ENCODE peak calls at places on chromosome 4, in five cellular contexts. P is upper lobe of right lung, O is fibroblast of the aortic adventitia, A is uterus, H is body of pancreas. Y is an unnamed sample.

GRCh38 chr4:76513517-76513916 is 78.5 kb downstream of the SHROOM3 start:
- DNase-seq in H (peak), P (no peak), O (no peak), A (no peak), Y (no peak)

GRCh38 chr4:107987916-107988762 is 1.6 kb upstream of the HADH start:
- DNase-seq in P (no peak), A (no peak), H (no peak), O (no peak), Y (no peak)

GRCh38 chr4:127586922-127587571 is 45.7 kb upstream of the INTU start:
- DNase-seq in H (peak), P (no peak), O (peak), A (no peak), Y (no peak)

GRCh38 chr4:15436515-15436914 is 8.7 kb downstream of the C1QTNF7 start:
- DNase-seq in P (no peak), O (peak), H (no peak), A (no peak), Y (no peak)

GRCh38 chr4:151251922-151252321 is 25.0 kb upstream of the PRSS48 start:
- DNase-seq in P (no peak), A (no peak), H (no peak), O (no peak), Y (no peak)

GRCh38 chr4:158652920-158653319 is 18.8 kb downstream of the C4orf46 start:
- DNase-seq in O (peak), P (no peak), A (no peak), H (no peak), Y (no peak)

GRCh38 chr4:139611391-139611790 is 54.2 kb upstream of the MGST2 start:
- DNase-seq in O (no peak), P (no peak), A (no peak), H (no peak), Y (no peak)

GRCh38 chr4:110533940-110534339 is 58.0 kb downstream of the ENPEP start:
- DNase-seq in O (peak), H (no peak), P (no peak), A (no peak), Y (no peak)

GRCh38 chr4:173301518-173302201 is 32.5 kb downstream of the HMGB2 start:
- DNase-seq in P (no peak), H (peak), A (no peak), O (peak), Y (no peak)

GRCh38 chr4:173420324-173420752 is 21.4 kb upstream of the SCRG1 start:
- DNase-seq in A (no peak), O (peak), P (no peak), H (no peak), Y (no peak)

GRCh38 chr4:96035727-96036126 is 195.8 kb downstream of the PDHA2 start:
- DNase-seq in P (no peak), O (peak), H (no peak), A (no peak), Y (no peak)

GRCh38 chr4:76689079-76689817 is 208.7 kb downstream of the SOWAHB start:
- DNase-seq in H (peak), A (peak), O (no peak), P (peak), Y (peak)

GRCh38 chr4:46505131-46505530 is 115.2 kb upstream of the GABRA2 start:
- DNase-seq in H (no peak), O (no peak), P (no peak), A (no peak), Y (no peak)

GRCh38 chr4:119529788-119530187 is 98.8 kb downstream of the PDE5A start:
- DNase-seq in H (no peak), P (no peak), O (no peak), A (no peak), Y (no peak)

GRCh38 chr4:81360722-81361121 is 111.0 kb downstream of the RASGEF1B start:
- DNase-seq in P (no peak), A (no peak), H (no peak), O (no peak), Y (no peak)

GRCh38 chr4:83723609-83724008 is 187.7 kb downstream of the GPAT3 start:
- DNase-seq in H (no peak), O (no peak), A (no peak), P (no peak), Y (no peak)

GRCh38 chr4:38804654-38805295 is at the start of gene TLR1:
- DNase-seq in H (no peak), P (no peak), O (peak), A (no peak), Y (peak)

GRCh38 chr4:74612837-74613236 is 167.9 kb downstream of the AREG start:
- DNase-seq in O (no peak), P (no peak), A (no peak), H (no peak), Y (no peak)

GRCh38 chr4:5893013-5893580 is at the start of gene CRMP1:
- DNase-seq in P (no peak), H (no peak), A (no peak), O (no peak), Y (no peak)

GRCh38 chr4:177008836-177009501 is 216.2 kb upstream of the VEGFC start:
- DNase-seq in O (peak), H (no peak), P (no peak), A (no peak), Y (no peak)

GRCh38 chr4:147787204-147787603 is 55.3 kb downstream of the ARHGAP10 start:
- DNase-seq in H (no peak), P (no peak), A (peak), O (peak), Y (no peak)

GRCh38 chr4:74715731-74716435 is 78.4 kb downstream of the BTC start:
- DNase-seq in O (no peak), A (no peak), P (no peak), H (no peak), Y (no peak)

GRCh38 chr4:5894266-5894665 is 1.4 kb upstream of the CRMP1 start:
- DNase-seq in A (no peak), H (no peak), P (no peak), O (no peak), Y (no peak)

GRCh38 chr4:12644261-12644660 is 839.9 kb downstream of the RAB28 start:
- DNase-seq in P (no peak), O (no peak), A (no peak), H (no peak), Y (no peak)

DNA sequence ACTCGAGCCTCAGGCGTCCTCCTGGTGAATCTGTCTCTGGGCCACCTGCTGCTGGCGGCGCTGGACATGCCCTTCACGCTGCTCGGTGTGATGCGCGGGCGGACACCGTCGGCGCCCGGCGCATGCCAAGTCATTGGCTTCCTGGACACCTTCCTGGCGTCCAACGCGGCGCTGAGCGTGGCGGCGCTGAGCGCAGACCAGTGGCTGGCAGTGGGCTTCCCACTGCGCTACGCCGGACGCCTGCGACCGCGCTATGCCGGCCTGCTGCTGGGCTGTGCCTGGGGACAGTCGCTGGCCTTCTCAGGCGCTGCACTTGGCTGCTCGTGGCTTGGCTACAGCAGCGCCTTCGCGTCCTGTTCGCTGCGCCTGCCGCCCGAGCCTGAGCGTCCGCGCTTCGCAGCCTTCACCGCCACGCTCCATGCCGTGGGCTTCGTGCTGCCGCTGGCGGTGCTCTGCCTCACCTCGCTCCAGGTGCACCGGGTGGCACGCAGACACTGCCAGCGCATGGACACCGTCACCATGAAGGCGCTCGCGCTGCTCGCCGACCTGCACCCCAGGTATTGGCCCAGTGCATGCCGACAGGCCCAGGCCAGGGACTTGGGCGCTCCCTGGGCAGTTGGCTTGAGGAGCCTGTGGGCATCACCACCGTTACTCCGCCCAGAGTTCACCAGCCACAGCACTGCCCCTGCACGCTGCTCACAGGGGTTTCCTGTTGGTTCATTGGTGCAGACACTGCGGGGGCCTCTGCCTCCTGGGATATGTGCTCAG is 1.1 kb downstream of the GPR78 start:
- DNase-seq in O (no peak), P (peak), H (no peak), A (no peak), Y (no peak)
- TF ChIP-seq CTCF in O (no peak), P (no peak), H (no peak), A (no peak), Y (no peak)

DNA sequence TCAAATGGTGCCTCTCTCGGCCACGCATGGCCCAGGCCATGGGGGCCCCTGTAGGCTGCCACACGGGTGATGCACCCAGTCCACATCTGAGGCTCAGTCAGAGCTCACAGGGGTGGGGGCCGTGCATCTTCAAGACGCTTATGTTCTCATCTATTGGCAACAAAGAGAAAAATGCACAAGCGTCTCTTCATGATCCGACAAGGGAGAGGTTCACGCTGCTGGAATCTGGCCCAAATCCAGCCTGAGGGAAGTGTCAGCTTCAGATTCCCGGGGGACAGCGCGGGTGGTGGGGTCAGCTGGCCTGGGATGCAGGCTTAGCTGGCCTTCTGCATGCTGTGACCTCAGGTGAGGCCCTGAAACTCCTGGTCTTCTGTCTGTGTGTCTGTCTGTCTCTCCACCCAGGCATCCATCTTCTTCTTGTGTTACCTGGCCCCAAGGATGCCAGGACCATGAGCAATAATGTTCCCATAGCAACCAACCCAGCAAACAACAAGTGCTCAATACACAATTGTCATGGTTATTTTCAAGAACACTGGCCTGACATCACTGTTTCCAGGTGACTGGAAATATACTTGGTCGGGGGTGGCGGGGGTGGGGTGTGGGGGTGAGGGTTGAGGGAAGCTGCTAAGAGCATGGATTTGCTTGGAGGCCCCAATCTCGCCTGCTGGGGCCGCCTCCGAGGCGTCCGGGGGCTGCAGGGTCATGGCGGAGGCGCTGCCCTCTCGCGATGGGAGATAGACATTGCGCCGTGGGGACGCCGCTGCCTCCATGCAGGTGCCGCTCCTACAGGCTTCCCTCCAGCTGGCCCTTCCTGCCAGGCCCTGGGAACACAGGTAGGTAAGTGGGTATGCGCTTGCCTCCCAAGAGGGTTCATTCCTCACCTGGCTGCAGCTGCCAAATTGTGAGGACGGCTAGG is 48.3 kb downstream of the ABLIM2 start:
- DNase-seq in A (no peak), H (no peak), P (no peak), O (no peak), Y (no peak)
- TF ChIP-seq CTCF in A (no peak), H (no peak), P (peak), O (peak), Y (peak)

GRCh38 chr4:123398151-123398802 is 1.7 kb downstream of the SPRY1 start:
- DNase-seq in A (peak), O (peak), H (peak), P (peak), Y (peak)

GRCh38 chr4:123397276-123398150 is 918 bp downstream of the SPRY1 start:
- DNase-seq in H (peak), P (peak), A (peak), O (peak), Y (peak)

GRCh38 chr4:123396294-123397275 is at the start of gene SPRY1:
- DNase-seq in A (peak), O (peak), H (peak), P (peak), Y (peak)

GRCh38 chr4:123399638-123400358 is 3.2 kb downstream of the SPRY1 start:
- DNase-seq in O (peak), H (peak), A (no peak), P (no peak), Y (no peak)

GRCh38 chr4:123398803-123399637 is 2.4 kb downstream of the SPRY1 start:
- DNase-seq in H (peak), O (peak), P (peak), A (peak), Y (peak)
- TF ChIP-seq CTCF in H (no peak), O (peak), P (peak), A (no peak), Y (no peak)

GRCh38 chr4:87353592-87353991 is 30.9 kb upstream of the HSD17B13 start:
- DNase-seq in A (peak), O (peak), P (no peak), H (peak), Y (peak)
- TF ChIP-seq CTCF in A (peak), O (peak), P (peak), H (peak), Y (peak)